ENCODE peak calls at places on chromosome 11, in eight cellular contexts. V is lower leg skin, U is neural progenitor cell, Z is D721Med, N is AG04449, K is fibroblast of lung, M is uterus, I is ovary. W is an unnamed sample.

GRCh38 chr11:77473801-77474508 is at the start of gene PAK1:
- DNase-seq in N (no peak), V (peak; percentile 97), M (peak; percentile 86), K (peak; percentile 85), I (peak; percentile 96), U (peak; percentile 98), Z (peak; percentile 51), W (peak; percentile 96)

GRCh38 chr11:126166413-126166812 is 45.0 kb downstream of the RPUSD4 start:
- DNase-seq in M (no peak), Z (no peak), K (no peak), V (no peak), U (no peak), I (no peak), N (no peak), W (no peak)

GRCh38 chr11:80096736-80097135 is 655.9 kb upstream of the TENM4 start:
- DNase-seq in N (peak; percentile 84), Z (no peak), I (no peak), M (no peak), U (no peak), V (no peak), K (peak; percentile 95), W (no peak)

GRCh38 chr11:67449116-67449844 is 3.2 kb downstream of the GPR152 start:
- DNase-seq in M (no peak), I (no peak), U (no peak), V (no peak), N (no peak), Z (no peak), K (no peak), W (no peak)

GRCh38 chr11:29352273-29352672 is 664.6 kb downstream of the KCNA4 start:
- DNase-seq in U (peak; percentile 8), Z (no peak), N (no peak), M (no peak), V (no peak), K (peak; percentile 7), I (no peak), W (no peak)

GRCh38 chr11:114430290-114430689 is 9.0 kb upstream of the REXO2 start:
- DNase-seq in K (no peak), M (no peak), U (no peak), V (no peak), I (no peak), Z (no peak), N (no peak), W (no peak)

GRCh38 chr11:121557348-121557747 is 104.6 kb upstream of the SORL1-AS1 start:
- DNase-seq in Z (no peak), I (no peak), M (no peak), K (peak; percentile 73), U (no peak), N (no peak), V (no peak), W (no peak)

GRCh38 chr11:117772360-117772759 is 24.7 kb downstream of the DSCAML1 start:
- DNase-seq in N (no peak), I (no peak), M (no peak), K (no peak), Z (no peak), U (no peak), V (no peak), W (no peak)

GRCh38 chr11:126419801-126420729 is 64.6 kb downstream of the ST3GAL4 start:
- DNase-seq in V (no peak), I (no peak), M (no peak), U (no peak), N (no peak), K (peak; percentile 66), Z (no peak), W (no peak)

GRCh38 chr11:19917069-19917468 is 204.4 kb downstream of the NAV2 start:
- DNase-seq in N (no peak), K (no peak), M (no peak), V (no peak), Z (no peak), I (no peak), U (no peak), W (no peak)

GRCh38 chr11:16613401-16614381 is 124.8 kb upstream of the C11orf58 start:
- DNase-seq in N (no peak), M (peak; percentile 69), U (peak; percentile 96), V (peak; percentile 96), K (peak; percentile 76), I (peak; percentile 86), Z (peak; percentile 68), W (peak; percentile 27)

GRCh38 chr11:18791175-18792065 is at the start of gene PTPN5:
- DNase-seq in N (no peak), V (no peak), U (peak; percentile 83), M (no peak), I (no peak), K (peak; percentile 22), Z (peak; percentile 23), W (no peak)

GRCh38 chr11:87398913-87399312 is 361.2 kb downstream of the TMEM135 start:
- DNase-seq in V (peak; percentile 89), K (peak; percentile 6), N (no peak), U (no peak), Z (no peak), M (peak; percentile 72), I (no peak), W (no peak)

GRCh38 chr11:87397250-87397649 is 359.5 kb downstream of the TMEM135 start:
- DNase-seq in N (no peak), U (no peak), M (no peak), I (no peak), Z (no peak), V (no peak), K (no peak), W (no peak)

GRCh38 chr11:87394924-87395323 is 357.2 kb downstream of the TMEM135 start:
- DNase-seq in V (no peak), N (no peak), U (no peak), I (no peak), K (peak; percentile 41), Z (no peak), M (no peak), W (no peak)

DNA sequence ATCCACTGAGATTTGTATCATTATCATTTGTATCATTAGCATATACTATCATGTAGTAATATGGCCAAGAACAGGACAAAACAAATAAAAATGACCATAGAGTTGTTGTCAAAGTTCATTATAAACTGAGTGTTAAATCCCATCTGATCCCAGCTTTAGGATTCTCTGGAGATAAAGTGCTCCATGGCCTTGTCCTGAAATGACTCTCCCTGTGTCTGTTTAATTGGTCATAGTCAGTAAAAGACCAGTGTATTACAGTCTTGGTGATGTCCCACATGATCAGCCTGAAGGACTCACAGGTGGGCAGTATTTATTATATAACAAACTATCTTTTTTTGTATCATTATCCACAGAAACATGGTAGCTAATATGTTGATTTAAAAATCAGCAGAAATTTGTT is 361.6 kb downstream of the TMEM135 start:
- DNase-seq in V (no peak), M (no peak), N (no peak), U (no peak), K (no peak), Z (no peak), I (no peak), W (no peak)
- TF ChIP-seq CTCF in V (no peak), M (no peak), N (no peak), U (no peak), K (no peak), Z (no peak), I (no peak), W (no peak)

GRCh38 chr11:72814831-72815618 is 814 bp downstream of the ATG16L2 start:
- DNase-seq in K (peak; percentile 57), N (no peak), I (no peak), M (no peak), Z (peak; percentile 64), U (peak; percentile 88), V (peak; percentile 90), W (no peak)
- TF ChIP-seq CTCF in K (no peak), N (peak; percentile 9), I (no peak), M (no peak), Z (no peak), U (peak; percentile 27), V (no peak), W (no peak)

GRCh38 chr11:14422052-14422813 is 63.2 kb upstream of the RRAS2 start:
- DNase-seq in V (peak; percentile 93), I (peak; percentile 92), K (peak; percentile 100), N (peak; percentile 98), Z (no peak), M (peak; percentile 87), U (peak; percentile 81), W (no peak)

GRCh38 chr11:14417186-14417585 is 58.2 kb upstream of the RRAS2 start:
- DNase-seq in Z (no peak), U (no peak), K (peak; percentile 20), N (no peak), M (no peak), I (no peak), V (no peak), W (no peak)

GRCh38 chr11:14417975-14418374 is 59.0 kb upstream of the RRAS2 start:
- DNase-seq in K (peak; percentile 27), M (no peak), I (no peak), N (no peak), V (no peak), Z (no peak), U (no peak), W (no peak)

GRCh38 chr11:14420223-14420622 is 61.2 kb upstream of the RRAS2 start:
- DNase-seq in N (no peak), Z (no peak), I (no peak), U (no peak), K (no peak), V (no peak), M (no peak), W (no peak)

DNA sequence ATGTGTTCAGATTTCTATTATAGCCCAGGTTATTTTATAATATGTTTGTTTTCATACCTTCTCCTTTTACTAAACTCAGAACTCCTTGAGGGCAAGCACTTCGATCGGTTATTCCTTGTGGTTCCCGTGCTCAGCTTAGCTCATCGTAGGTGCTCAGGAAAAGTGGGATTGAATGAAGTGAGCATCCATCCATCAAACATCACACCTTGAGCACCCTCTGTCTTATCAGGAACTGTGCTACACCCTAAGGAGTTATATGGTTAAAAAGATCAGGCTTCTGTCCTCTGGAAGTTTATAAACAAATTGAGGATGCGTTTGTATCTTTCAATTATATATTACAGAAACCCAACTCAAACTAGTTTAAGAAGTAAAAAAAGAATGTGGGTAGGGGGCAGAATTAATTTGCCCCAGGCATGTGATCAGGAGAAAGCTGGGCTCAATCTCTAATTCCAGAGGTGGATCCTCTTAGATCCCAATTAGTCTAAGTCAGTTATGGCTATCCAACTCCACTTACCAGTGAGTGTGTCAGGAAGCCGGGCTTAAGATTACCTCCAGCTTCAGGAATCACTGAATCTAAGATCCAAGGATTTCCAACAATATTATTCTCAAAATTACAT is 59.9 kb upstream of the RRAS2 start:
- DNase-seq in I (no peak), Z (no peak), K (no peak), U (peak; percentile 61), N (no peak), M (no peak), V (no peak), W (no peak)
- TF ChIP-seq CTCF in I (no peak), Z (peak; percentile 39), K (no peak), U (peak; percentile 65), N (peak; percentile 34), M (no peak), V (no peak), W (no peak)

DNA sequence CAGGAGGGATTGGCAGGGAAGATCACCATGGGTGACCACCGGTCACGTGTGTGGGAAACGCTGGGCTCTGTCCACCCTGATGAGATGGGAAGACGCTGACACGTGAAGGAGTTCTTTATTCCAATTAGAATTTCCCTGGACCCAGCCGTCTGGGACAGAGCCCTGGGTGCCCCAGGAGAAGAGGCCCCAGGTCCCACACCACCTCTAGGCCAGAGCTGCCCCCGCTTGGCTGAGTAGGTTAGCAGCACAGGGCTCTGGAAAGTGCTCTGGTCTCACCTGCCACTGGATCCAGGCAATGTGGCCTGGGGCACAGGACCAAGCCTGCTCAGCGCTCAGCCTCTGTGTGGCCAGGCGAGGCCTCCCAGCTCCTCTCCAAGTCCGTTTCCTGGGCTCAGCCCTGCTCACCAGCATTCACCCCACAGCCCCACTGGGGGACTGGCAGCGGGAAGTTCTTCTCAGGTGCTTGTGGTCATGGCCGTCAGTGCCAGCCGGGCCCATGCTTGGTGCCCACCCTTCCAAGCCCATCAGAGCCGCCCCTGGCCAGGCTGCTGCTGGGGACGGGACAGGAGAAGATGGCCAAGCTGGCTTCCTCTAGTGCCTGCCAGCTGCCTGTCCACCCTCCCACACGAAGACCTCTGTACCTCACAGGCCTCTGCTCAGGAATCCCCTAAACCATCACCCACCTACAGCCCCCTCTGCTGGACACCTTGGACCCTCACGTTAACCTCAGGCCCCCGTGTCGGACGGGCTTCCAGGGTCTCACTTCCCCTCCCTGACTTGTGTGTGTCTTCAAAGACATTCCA is 62.5 kb upstream of the FGF3 start:
- DNase-seq in K (no peak), I (no peak), V (no peak), Z (no peak), U (peak; percentile 75), N (no peak), M (no peak), W (no peak)
- TF ChIP-seq CTCF in K (no peak), I (no peak), V (no peak), Z (no peak), U (peak; percentile 57), N (no peak), M (no peak), W (no peak)